ENCODE peak calls at places on chromosomes 3 and 15, in six cellular contexts. M is GM23248, E is bronchial epithelial cell, F is astrocyte of the spinal cord, C is RWPE2, L is heart left ventricle. R is an unnamed sample.

GRCh38 chr3:112089956-112090898 is 4.0 kb downstream of the C3orf52 start:
- DNase-seq in M (no peak), E (no peak), F (no peak), C (no peak), L (no peak), R (no peak)

GRCh38 chr3:150414273-150414672 is 6.2 kb downstream of the TSC22D2 start:
- DNase-seq in M (peak), E (no peak), F (peak), C (no peak), L (no peak), R (peak)

GRCh38 chr3:176914764-176915163 is 282.5 kb downstream of the TBL1XR1 start:
- DNase-seq in M (no peak), E (peak), F (no peak), C (no peak), L (no peak), R (peak)

GRCh38 chr3:129507181-129507831 is 21.1 kb upstream of the RHO start:
- DNase-seq in M (no peak), E (no peak), F (no peak), C (no peak), L (peak), R (peak)

GRCh38 chr3:186260726-186261125 is 101.3 kb downstream of the DGKG start:
- DNase-seq in M (no peak), E (no peak), F (no peak), C (no peak), L (no peak), R (no peak)

GRCh38 chr3:32940726-32941125 is 10.7 kb upstream of the CCR4 start:
- DNase-seq in M (no peak), E (no peak), F (no peak), C (no peak), L (no peak), R (no peak)

GRCh38 chr3:58613236-58614132 is 36.3 kb upstream of the FAM107A start:
- DNase-seq in M (no peak), E (no peak), F (no peak), C (no peak), L (no peak), R (no peak)

GRCh38 chr3:152399374-152399773 is 130.6 kb downstream of the MBNL1 start:
- DNase-seq in M (peak), E (peak), F (peak), C (no peak), L (no peak), R (peak)

GRCh38 chr3:166685246-166685645 is 694.9 kb downstream of the ZBBX start:
- DNase-seq in M (no peak), E (no peak), F (no peak), C (no peak), L (no peak), R (no peak)

GRCh38 chr3:126649556-126650092 is 5.3 kb downstream of the TXNRD3 start:
- DNase-seq in M (no peak), E (peak), F (no peak), C (no peak), L (no peak), R (no peak)

GRCh38 chr15:60722328-60723112 is 243.6 kb upstream of the ICE2 start:
- DNase-seq in M (no peak), E (no peak), F (no peak), C (no peak), L (no peak), R (no peak)

GRCh38 chr3:51948016-51948580 is 5.9 kb downstream of the PARP3 start:
- DNase-seq in M (no peak), E (no peak), F (no peak), C (no peak), L (peak), R (no peak)

GRCh38 chr3:193605876-193606275 is 12.9 kb downstream of the OPA1 start:
- DNase-seq in M (peak), E (peak), F (peak), C (no peak), L (no peak), R (peak)

GRCh38 chr15:61186905-61187865 is 41.9 kb downstream of the RORA start:
- DNase-seq in M (peak), E (no peak), F (no peak), C (no peak), L (no peak), R (peak)

GRCh38 chr3:13135251-13135810 is 62.1 kb upstream of the IQSEC1 start:
- DNase-seq in M (no peak), E (no peak), F (no peak), C (no peak), L (no peak), R (no peak)

GRCh38 chr3:129558772-129559564 is 16.0 kb downstream of the H1-8 start:
- DNase-seq in M (peak), E (no peak), F (peak), C (no peak), L (no peak), R (peak)

GRCh38 chr15:55902975-55903374 is 90.4 kb downstream of the NEDD4 start:
- DNase-seq in M (no peak), E (no peak), F (no peak), C (no peak), L (no peak), R (no peak)

GRCh38 chr3:194585880-194586281 is 47.3 kb downstream of the TMEM44 start:
- DNase-seq in M (no peak), E (no peak), F (no peak), C (no peak), L (no peak), R (no peak)

GRCh38 chr15:78210349-78210717 is 24.0 kb downstream of the ACSBG1 start:
- DNase-seq in M (no peak), E (no peak), F (no peak), C (peak), L (no peak), R (no peak)

GRCh38 chr15:71221417-71221816 is 106.1 kb downstream of the THSD4 start:
- DNase-seq in M (no peak), E (no peak), F (no peak), C (no peak), L (no peak), R (no peak)

GRCh38 chr15:84894743-84895425 is 10.4 kb downstream of the SLC28A1 start:
- DNase-seq in M (peak), E (no peak), F (no peak), C (no peak), L (no peak), R (no peak)

GRCh38 chr3:108951802-108952474 is 1.7 kb downstream of the GUCA1C start:
- DNase-seq in M (no peak), E (no peak), F (no peak), C (no peak), L (no peak), R (no peak)

GRCh38 chr3:23726811-23727548 is 78.8 kb upstream of the UBE2E1 start:
- DNase-seq in M (no peak), E (no peak), F (no peak), C (no peak), L (no peak), R (no peak)

GRCh38 chr15:45919806-45920205 is 285.0 kb downstream of the SQOR start:
- DNase-seq in M (peak), E (peak), F (peak), C (peak), L (no peak), R (peak)

GRCh38 chr15:28456476-28457395 is 76.0 kb downstream of the GOLGA8G start:
- DNase-seq in M (no peak), E (no peak), F (peak), C (peak), L (peak), R (no peak)

GRCh38 chr3:123758081-123758564 is 126.0 kb downstream of the MYLK start:
- DNase-seq in M (peak), E (peak), F (peak), C (no peak), L (no peak), R (peak)

GRCh38 chr15:32781781-32782180 is 64.0 kb downstream of the GREM1 start:
- DNase-seq in M (no peak), E (peak), F (no peak), C (no peak), L (no peak), R (no peak)

GRCh38 chr15:52912172-52912571 is 122.0 kb upstream of the ONECUT1 start:
- DNase-seq in M (no peak), E (peak), F (no peak), C (no peak), L (no peak), R (no peak)

GRCh38 chr3:65776494-65776893 is 262.2 kb downstream of the MAGI1 start:
- DNase-seq in M (peak), E (no peak), F (no peak), C (no peak), L (no peak), R (no peak)

GRCh38 chr15:65787260-65787659 is 4.8 kb downstream of the DENND4A start:
- DNase-seq in M (no peak), E (peak), F (no peak), C (no peak), L (no peak), R (no peak)
- H3K4me3 ChIP-seq in M (peak), E (no peak), F (no peak), C (no peak), L (no peak), R (no peak)

GRCh38 chr15:25056484-25057429 is 102.0 kb downstream of the SNRPN start:
- DNase-seq in M (no peak), E (no peak), F (no peak), C (peak), L (no peak), R (no peak)
- H3K4me3 ChIP-seq in M (no peak), E (no peak), F (no peak), C (no peak), L (no peak), R (no peak)

GRCh38 chr3:183230826-183231225 is 22.2 kb upstream of the B3GNT5 start:
- DNase-seq in M (no peak), E (no peak), F (no peak), C (no peak), L (no peak), R (no peak)
- H3K4me3 ChIP-seq in M (no peak), E (no peak), F (no peak), C (no peak), L (no peak), R (no peak)

DNA sequence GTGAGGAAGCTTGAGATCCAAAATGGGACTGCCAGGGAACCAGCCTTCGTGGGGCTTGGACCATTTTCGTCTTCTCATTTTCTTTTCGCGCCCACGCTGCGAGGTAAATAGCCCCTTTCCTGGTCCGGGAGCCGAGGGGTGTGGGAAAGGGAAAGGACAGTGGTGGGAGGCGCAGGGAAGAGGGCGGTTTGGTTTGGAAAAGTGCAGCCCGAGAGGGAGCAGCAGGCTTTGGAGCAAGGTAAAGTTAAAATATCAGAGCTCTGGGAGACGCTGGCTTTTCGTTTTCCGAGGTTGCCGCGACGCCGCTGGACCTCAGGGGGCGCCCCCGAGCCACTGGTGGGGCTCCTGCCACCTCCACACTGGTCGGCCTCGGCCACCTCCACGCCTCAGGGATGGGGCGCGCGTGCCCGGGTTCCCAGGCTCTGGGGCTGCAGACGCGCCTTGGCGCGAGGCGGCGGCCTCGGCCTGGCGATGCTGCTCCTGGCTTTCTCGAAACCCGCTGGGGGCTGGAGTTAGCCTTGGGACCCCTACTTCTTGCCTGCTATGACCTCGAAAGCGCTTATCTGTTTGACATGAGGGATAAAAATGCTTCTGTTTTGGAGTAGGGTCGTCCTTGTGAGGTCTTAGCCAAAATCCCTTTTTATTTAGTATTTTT is 3.2 kb downstream of the PTPRG start:
- DNase-seq in M (peak), E (peak), F (peak), C (no peak), L (peak), R (peak)
- H3K4me3 ChIP-seq in M (peak), E (peak), F (peak), C (no peak), L (peak), R (peak)

DNA sequence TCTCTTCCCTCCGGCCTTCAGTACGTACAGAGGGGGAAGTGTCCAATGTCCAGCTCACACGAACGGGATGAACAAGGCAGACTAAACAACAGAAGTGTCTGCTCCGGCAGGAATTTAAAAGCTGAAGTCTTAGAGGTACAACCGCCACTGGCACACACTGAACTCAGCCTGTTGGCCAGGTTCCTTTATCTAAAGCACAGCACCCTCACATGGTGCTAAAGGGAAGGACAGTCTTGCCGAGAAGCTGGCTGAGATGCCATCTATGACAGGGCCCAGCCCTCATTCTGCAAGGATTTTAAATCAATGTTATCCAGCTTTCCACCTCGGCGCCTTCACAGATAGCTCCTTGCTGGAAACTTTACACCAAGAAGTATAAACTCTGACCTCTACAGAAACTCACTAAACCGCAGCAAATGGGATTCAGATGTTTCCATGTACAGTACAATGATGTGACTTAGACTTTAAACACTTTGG is 2.8 kb downstream of the ADAMTS17 start:
- DNase-seq in M (peak), E (peak), F (peak), C (no peak), L (no peak), R (peak)
- H3K4me3 ChIP-seq in M (no peak), E (no peak), F (no peak), C (no peak), L (no peak), R (no peak)

DNA sequence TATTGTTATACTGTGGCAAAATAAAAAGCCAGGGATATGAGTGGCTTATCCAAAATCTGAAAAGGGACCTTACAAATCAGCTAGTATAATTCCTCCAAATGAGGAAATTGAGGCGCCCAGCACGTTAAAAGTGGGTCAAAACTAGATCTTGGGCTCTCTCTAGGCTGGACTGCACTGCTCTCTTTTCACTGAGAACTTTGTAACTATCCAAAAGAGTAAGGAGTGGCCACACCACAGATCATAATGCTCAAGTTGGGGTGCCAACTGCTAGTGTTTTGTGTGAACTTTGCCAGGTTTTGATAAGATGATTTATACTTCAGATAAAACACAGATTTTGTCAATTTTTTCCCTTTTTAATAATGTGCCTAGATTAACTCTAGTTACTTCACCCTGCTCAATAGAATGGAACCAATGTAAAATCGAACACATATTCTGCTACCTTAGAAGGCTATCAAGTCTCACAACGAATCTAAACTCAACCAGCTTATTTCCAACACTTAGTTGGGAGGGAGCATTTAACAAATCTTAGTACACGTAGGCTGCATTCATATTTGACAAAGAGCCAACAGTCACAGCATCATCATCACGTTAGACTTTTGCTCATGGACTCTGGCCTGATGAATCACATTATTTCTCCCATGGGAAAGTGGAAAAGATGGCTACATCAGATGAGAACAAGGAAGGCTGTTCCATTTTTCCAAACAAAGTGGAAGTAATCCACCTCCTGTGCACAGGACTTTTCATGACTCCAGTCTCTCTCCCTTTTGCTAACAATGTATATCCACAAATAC is 64.4 kb downstream of the ABI3BP start:
- DNase-seq in M (peak), E (peak), F (peak), C (no peak), L (no peak), R (peak)
- H3K4me3 ChIP-seq in M (no peak), E (no peak), F (no peak), C (no peak), L (no peak), R (no peak)

GRCh38 chr3:120448707-120449650 is 1.8 kb downstream of the FSTL1 start:
- DNase-seq in M (peak), E (peak), F (peak), C (peak), L (no peak), R (peak)
- H3K4me3 ChIP-seq in M (peak), E (peak), F (peak), C (peak), L (peak), R (peak)

DNA sequence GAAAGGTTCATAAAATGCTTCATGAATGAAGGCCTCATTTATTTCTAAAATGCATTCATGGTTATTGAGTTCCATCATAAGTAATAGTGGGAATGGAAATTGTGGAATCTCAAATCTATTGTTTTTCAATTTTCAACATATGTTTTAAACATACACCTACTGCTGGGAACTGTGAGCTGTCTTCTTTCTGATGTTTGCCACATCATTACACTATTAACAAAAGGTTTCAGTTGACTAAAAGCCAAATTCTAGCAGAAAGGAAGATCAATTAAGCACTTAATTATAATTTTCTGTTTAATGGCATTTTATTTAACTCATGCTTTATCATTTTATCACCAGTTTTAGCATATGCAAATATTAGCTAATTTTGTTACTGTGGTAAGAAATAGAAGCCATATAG is 13.8 kb upstream of the TBC1D23 start:
- DNase-seq in M (no peak), E (no peak), F (no peak), C (no peak), L (no peak), R (no peak)
- H3K4me3 ChIP-seq in M (no peak), E (no peak), F (no peak), C (no peak), L (no peak), R (no peak)

DNA sequence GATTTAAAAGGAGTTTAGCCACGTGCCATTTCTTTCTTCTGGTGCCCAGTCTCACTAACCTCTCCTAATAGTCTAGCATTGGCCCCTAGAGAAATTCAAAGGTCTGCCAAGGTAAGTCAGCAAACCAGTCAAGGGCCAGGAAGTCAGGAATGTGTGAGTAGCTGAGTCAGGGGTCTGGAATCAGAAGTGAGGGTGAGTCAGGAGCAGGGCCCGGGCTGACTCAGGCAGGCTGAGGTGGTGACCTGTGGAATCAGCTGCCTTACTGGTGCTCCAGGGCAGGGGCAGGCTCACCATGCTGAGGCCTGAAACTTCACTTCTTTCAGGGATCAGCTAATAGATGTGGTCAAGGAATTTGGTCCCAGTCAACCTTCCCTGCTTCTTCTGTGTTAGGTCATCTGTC is 105.8 kb upstream of the MYZAP start:
- DNase-seq in M (peak), E (peak), F (peak), C (peak), L (no peak), R (peak)
- H3K4me3 ChIP-seq in M (no peak), E (no peak), F (no peak), C (no peak), L (no peak), R (no peak)